ENCODE peak calls at places on chromosomes 2 and 18, in ten cellular contexts. O is ascending aorta, V is AG04450, G is brain microvascular endothelial cell, Z is cardiac muscle cell, H is upper lobe of right lung, P is sigmoid colon, N is Peyer's patch, F is GM06990, W is cardiac fibroblast. Q is an unnamed sample.
A peak's percentile ranks its signal among the peaks of the same experiment; 100 is the strongest.

GRCh38 chr2:35462226-35462983 is 893.2 kb upstream of the CRIM1 start:
- DNase-seq in W (peak; percentile 6), G (peak; percentile 27), Z (peak; percentile 6), P (no peak), V (no peak), H (no peak), N (no peak), F (no peak), O (no peak), Q (no peak)

GRCh38 chr2:119316066-119316465 is 50.6 kb downstream of the C2orf76 start:
- DNase-seq in W (peak; percentile 19), P (no peak), H (no peak), Z (peak; percentile 35), V (no peak), N (no peak), G (no peak), O (no peak), F (no peak), Q (no peak)

GRCh38 chr2:168397629-168398028 is 58.4 kb upstream of the CERS6 start:
- DNase-seq in H (no peak), O (no peak), F (no peak), G (no peak), P (no peak), W (no peak), V (no peak), N (no peak), Z (no peak), Q (peak; percentile 56)

GRCh38 chr2:234444888-234445287 is 52.0 kb downstream of the ARL4C start:
- DNase-seq in G (peak; percentile 90), H (no peak), N (peak; percentile 82), V (peak; percentile 90), O (no peak), W (peak; percentile 88), P (no peak), F (peak; percentile 48), Z (peak; percentile 70), Q (peak; percentile 82)

GRCh38 chr2:237901932-237902846 is 42.8 kb downstream of the RAMP1 start:
- DNase-seq in W (no peak), O (no peak), H (peak; percentile 52), G (no peak), V (no peak), F (no peak), P (peak; percentile 62), N (peak; percentile 42), Z (no peak), Q (no peak)

GRCh38 chr2:32652555-32653209 is 24.8 kb downstream of the TTC27 start:
- DNase-seq in F (no peak), H (no peak), N (no peak), V (no peak), O (no peak), Z (no peak), W (peak; percentile 24), G (no peak), P (no peak), Q (no peak)

GRCh38 chr18:79573921-79574491 is 105.6 kb upstream of the CTDP1 start:
- DNase-seq in F (no peak), O (no peak), W (no peak), P (peak; percentile 41), V (no peak), G (no peak), N (peak; percentile 40), Z (no peak), H (peak; percentile 56), Q (no peak)

GRCh38 chr2:181895788-181896187 is 4.3 kb downstream of the ITPRID2 start:
- DNase-seq in O (no peak), N (no peak), P (no peak), H (no peak), W (no peak), G (no peak), Z (no peak), F (no peak), V (no peak), Q (no peak)

DNA sequence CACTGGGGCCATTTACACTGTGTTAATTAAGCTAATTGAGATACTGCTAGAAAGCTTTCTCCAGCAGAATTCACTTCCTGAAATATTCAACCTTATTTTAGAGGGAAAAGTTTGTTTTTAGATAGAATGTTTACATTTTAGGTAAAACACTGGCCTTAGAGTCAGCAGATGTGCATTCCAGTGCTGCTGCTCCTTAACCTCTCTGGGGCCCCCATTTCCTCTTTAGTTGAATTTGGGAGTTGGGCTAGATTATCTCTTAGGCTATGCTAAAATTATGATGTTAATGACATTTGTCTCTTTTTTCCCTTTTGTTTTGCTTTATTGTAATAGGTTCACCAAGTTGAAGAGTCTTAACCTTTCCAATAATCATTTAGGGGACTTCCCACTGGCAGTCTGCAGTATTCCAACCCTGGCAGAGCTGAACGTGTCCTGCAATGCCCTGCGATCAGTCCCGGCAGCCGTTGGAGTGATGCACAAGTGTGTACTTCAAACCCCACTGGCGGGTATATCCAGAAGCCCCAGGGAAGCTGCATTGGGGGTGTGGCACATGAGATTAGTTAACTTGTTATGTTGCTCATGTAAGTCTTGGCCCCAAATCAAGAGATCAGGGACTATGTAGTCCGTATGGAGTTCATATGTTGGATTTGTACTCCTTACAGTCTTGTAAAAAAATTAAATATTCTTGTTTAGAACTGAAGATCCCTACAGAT is 179.5 kb downstream of the PHLPP1 start:
- DNase-seq in P (no peak), N (no peak), V (no peak), F (no peak), W (no peak), O (no peak), H (no peak), G (no peak), Z (no peak), Q (peak; percentile 34)
- H3K4me3 ChIP-seq in P (no peak overlapping the region), N (no peak overlapping the region), V (no peak overlapping the region), F (no peak overlapping the region), W (no peak overlapping the region), O (no peak overlapping the region), H (no peak overlapping the region), G (no peak overlapping the region), Z (no peak overlapping the region), Q (no peak overlapping the region)

DNA sequence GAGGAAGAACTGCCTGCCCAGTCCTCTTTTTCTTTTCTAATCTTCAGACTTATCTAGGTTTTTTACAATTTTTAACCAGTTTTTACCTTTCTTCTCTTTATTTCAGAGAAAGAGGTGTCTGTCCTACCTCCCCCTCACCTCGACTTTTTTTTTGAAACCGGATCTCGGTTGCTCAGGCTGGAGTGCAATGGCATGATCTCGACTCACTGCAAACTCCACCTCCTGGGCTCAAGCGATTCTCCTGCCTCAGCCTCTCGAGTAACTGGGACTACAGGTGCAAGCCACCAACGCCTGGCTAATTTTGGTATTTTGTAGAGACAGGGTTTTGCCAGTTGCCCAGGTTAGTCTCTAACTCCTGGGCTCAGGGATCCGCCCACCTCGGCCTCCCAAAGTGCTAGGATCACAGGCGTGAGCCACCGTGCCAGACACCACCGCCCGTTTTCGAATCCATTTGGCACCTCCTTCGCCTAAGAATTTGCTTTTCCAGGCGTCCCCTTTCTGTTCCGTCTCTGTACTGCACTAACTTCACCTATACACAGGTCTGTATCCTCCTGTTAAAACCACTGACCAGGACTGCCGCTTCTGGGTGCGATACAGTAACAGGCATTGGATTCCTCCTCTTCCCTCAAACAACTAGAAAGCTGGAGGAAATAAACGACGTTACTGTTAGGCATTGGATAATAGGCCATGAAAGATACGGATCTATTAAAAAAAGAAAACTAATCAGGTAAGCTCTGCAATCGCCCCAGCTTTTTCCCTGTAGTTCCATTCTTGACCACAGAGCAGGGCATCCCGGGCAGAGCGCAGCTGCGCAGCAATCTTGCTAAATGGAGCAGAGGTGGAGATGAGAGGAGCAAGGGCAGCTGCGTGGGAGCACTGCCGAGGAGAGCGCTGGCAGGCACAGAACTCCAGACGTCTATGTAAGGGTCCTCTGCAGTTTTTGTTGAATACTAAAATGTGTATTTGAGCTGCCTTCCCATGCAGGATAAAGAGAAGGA is 69.9 kb downstream of the ZC3H6 start:
- DNase-seq in Z (no peak), G (no peak), O (no peak), H (no peak), F (no peak), W (no peak), P (no peak), N (no peak), V (no peak), Q (no peak)
- TF ChIP-seq CTCF in Z (no peak), G (no peak), O (no peak), H (no peak), F (no peak), W (no peak), P (no peak), N (no peak), V (peak; percentile 18), Q (no peak)

GRCh38 chr18:28036481-28036880 is 140.4 kb downstream of the CDH2 start:
- DNase-seq in P (no peak), W (no peak), F (no peak), N (no peak), O (no peak), Z (no peak), H (no peak), V (no peak), G (peak; percentile 20), Q (no peak)
- H3K4me3 ChIP-seq in P (no peak overlapping the region), W (no peak overlapping the region), F (no peak overlapping the region), N (no peak overlapping the region), O (no peak overlapping the region), Z (no peak overlapping the region), H (no peak overlapping the region), V (no peak overlapping the region), G (no peak overlapping the region), Q (no peak overlapping the region)

GRCh38 chr2:11101430-11101829 is 53.8 kb upstream of the SLC66A3 start:
- DNase-seq in G (no peak), P (no peak), O (no peak), V (no peak), F (no peak), H (peak; percentile 53), W (no peak), Z (no peak), N (no peak), Q (no peak)

GRCh38 chr2:11100976-11101375 is 54.3 kb upstream of the SLC66A3 start:
- DNase-seq in O (no peak), N (no peak), G (no peak), W (no peak), Z (no peak), F (no peak), V (no peak), H (peak; percentile 36), P (no peak), Q (no peak)

GRCh38 chr2:11100130-11100529 is 55.1 kb upstream of the SLC66A3 start:
- DNase-seq in W (no peak), Z (no peak), N (no peak), O (no peak), G (no peak), V (no peak), P (no peak), H (peak; percentile 25), F (no peak), Q (no peak)

GRCh38 chr2:11097988-11098387 is 57.3 kb upstream of the SLC66A3 start:
- DNase-seq in W (no peak), H (no peak), P (no peak), O (no peak), G (no peak), F (no peak), N (no peak), Z (no peak), V (no peak), Q (no peak)

DNA sequence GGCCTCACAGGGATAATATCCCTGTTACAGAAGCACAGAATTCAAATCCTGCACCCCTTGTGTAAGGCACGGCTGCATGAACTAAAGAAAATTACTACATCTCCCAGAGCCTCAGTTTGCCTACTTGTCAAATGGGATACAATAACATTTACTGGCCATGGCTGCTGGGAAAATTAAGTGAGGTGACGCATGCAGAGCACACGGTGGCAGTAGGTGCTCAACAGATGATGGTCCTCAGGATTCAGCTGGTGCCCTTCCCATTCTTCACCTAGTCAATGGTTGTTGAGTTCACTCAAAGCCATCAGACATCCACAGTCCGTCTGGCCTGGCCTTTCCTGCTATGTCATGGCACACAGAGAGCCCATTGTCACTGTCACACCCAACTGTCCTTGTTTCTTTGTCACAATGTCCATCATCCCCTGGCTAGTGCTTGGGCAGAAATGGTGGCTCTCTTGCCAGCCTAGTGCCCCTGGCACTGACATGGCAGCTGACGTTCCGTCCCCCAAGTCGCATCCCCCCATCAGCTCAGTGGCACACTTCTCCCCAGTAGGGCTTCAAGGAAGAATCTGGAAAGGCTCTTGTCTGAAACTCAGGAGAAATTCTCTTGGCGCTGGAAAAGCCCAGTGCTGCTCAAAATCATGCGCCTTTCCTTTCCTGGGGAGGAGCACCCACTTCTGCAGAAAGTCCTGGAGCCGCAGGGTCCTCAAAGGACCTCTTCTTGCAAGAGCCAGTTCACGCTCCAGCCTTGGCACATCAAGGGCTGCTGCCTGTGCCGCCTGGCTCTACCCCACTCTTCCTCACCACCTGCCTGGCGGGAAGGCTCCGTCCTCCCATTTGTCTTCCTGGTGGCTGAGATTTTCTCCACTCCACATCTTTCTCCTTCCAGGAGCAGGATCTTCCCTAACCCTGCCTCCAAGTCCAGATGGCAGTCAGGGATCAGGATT is 55.9 kb upstream of the SLC66A3 start:
- DNase-seq in P (no peak), H (peak; percentile 31), V (no peak), O (no peak), F (no peak), Z (no peak), W (no peak), G (no peak), N (no peak), Q (no peak)
- TF ChIP-seq CTCF in P (no peak), H (no peak), V (no peak), O (no peak), F (peak; percentile 32), Z (no peak), W (no peak), G (no peak), N (no peak), Q (no peak)

Q was measured in foreskin fibroblast.